ENCODE peak calls at places on chromosomes 12 and 14, in four cellular contexts. X is body of pancreas, J is Karpas-422, P is cardiac muscle cell. S is an unnamed sample.

GRCh38 chr14:60090864-60091519 is 731 bp upstream of the PCNX4 start:
- DNase-seq in P (peak; percentile 89), J (peak; percentile 85), X (peak; percentile 52), S (peak; percentile 54)

GRCh38 chr14:53953002-53953827 is 3.4 kb downstream of the BMP4 start:
- DNase-seq in P (peak; percentile 94), J (no peak), X (peak; percentile 79), S (peak; percentile 79)

GRCh38 chr12:72035625-72036024 is 97.0 kb downstream of the TPH2 start:
- DNase-seq in X (no peak), P (no peak), J (no peak), S (no peak)

GRCh38 chr12:122471324-122472226 is 29.2 kb downstream of the ZCCHC8 start:
- DNase-seq in X (peak; percentile 13), P (peak; percentile 85), J (peak; percentile 76), S (peak; percentile 18)

GRCh38 chr12:2680676-2681039 is 114.1 kb upstream of the FKBP4 start:
- DNase-seq in P (no peak), X (no peak), J (no peak), S (no peak)

GRCh38 chr12:131736807-131737484 is 26.1 kb downstream of the SFSWAP start:
- DNase-seq in X (no peak), P (peak; percentile 8), J (no peak), S (no peak)

GRCh38 chr12:102702447-102703114 is 214.5 kb downstream of the PAH start:
- DNase-seq in X (peak; percentile 65), P (peak; percentile 79), J (peak; percentile 76), S (peak; percentile 31)

GRCh38 chr14:24298892-24299254 is 707 bp downstream of the DHRS1 start:
- DNase-seq in X (no peak), J (peak; percentile 59), P (peak; percentile 27), S (no peak)

GRCh38 chr14:29749327-29749726 is 178.3 kb downstream of the PRKD1 start:
- DNase-seq in P (peak; percentile 66), X (no peak), J (no peak), S (no peak)

GRCh38 chr14:21860172-21860571 is 186.6 kb upstream of the OR4E1 start:
- DNase-seq in J (peak; percentile 87), P (peak; percentile 30), X (no peak), S (no peak)

GRCh38 chr14:23114669-23115491 is 4.2 kb downstream of the CEBPE start:
- DNase-seq in J (no peak), X (peak; percentile 29), P (peak; percentile 93), S (no peak)

GRCh38 chr12:3520711-3521110 is 29.7 kb downstream of the PRMT8 start:
- DNase-seq in J (no peak), P (no peak), X (no peak), S (no peak)

GRCh38 chr14:21081521-21082184 is 11.5 kb downstream of the ARHGEF40 start:
- DNase-seq in X (no peak), J (no peak), P (no peak), S (no peak)

GRCh38 chr12:118447181-118447580 is 70.8 kb downstream of the SUDS3 start:
- DNase-seq in J (no peak), P (no peak), X (no peak), S (no peak)
- H3K9me3 ChIP-seq in J (no peaks in the 10 kb centered on the region), P (no peaks in the 10 kb centered on the region), X (no peaks in the 10 kb centered on the region), S (no peaks in the 10 kb centered on the region)

GRCh38 chr12:56863789-56864188 is 70.4 kb downstream of the SDR9C7 start:
- DNase-seq in X (no peak), J (no peak), P (no peak), S (no peak)
- H3K9me3 ChIP-seq in X (peaks cover 2% of the 10 kb centered on the region), J (peaks cover 51% of the 10 kb centered on the region), P (no peaks in the 10 kb centered on the region), S (no peaks in the 10 kb centered on the region)

DNA sequence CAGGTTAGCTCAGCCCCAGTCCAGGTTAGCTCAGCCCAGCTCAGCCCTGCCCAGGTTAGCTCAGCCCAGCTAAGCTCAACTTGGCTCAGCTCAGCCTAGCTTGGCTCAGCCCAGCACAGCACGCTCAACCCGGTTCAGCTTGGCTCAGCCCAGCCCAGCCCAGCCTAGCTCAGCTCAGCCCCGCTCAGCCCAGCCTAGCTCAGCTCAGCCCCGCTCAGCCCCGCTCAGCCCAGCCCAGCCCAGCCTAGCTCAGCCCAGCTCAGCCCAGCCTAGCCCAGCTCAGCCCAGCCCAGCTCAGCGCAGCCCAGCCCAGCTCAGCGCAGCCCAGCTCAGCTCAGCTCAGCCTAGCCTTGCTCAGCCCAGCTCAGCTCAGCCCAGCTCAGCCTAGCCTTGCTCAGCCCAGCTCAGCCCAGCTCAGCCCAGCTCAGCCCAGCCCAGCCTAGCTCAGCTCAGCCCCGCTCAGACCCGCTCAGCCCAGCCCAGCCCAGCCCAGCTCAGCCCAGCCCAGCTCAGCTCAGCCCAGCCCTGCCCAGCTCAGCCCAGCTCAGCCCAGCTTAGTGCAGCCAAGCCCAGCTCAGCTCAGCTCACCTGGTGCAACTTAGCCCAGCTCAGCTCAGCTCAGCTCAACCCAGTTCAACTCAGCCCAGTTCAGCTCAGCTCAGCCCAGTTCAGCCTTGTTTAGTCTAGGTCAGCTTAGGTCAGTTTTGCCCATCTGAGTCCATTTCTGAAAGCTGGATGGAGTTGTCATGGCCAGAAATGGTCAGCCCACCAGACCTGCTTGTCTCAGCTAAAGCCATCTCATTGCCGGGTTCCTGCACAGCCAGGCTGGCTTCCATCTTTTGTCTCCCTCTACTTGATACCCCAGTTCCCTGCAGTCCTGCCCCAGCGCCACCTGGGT is 333.6 kb downstream of the TMEM121 start:
- DNase-seq in P (no peak), J (peak; percentile 78), X (peak; percentile 1), S (peak; percentile 5)
- H3K9me3 ChIP-seq in P (no peaks in the 10 kb centered on the region), J (no peaks in the 10 kb centered on the region), X (no peaks in the 10 kb centered on the region), S (no peaks in the 10 kb centered on the region)

DNA sequence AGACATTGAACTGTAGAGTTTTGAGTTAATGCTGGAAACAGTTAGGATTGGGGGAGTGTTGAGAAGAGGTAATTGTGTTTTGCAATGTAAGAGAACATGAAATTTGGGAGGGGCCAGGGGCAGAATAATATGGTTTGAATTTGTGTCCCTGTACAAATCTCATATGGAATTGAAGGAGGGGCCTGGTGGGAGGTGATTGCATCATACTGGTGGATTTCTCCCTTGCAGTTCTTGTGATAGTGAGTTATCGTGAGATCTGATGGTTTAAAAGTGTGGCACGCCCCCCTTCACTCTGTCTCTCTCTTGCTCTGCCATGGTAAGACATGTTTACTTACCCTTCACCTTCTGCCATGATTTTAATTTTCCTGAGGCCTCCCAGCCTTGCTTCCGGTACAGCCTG is 876.0 kb upstream of the FBXO33 start:
- DNase-seq in P (no peak), J (no peak), X (no peak), S (no peak)
- H3K9me3 ChIP-seq in P (no peaks in the 10 kb centered on the region), J (peaks cover 54% of the 10 kb centered on the region), X (no peaks in the 10 kb centered on the region), S (no peaks in the 10 kb centered on the region)